ENCODE peak calls at places on chromosomes 13 and 19, in six cellular contexts. One of them, this sample, is unnamed.
A peak's percentile ranks its signal among the peaks of the same experiment; 100 is the strongest.

GRCh38 chr13:79837741-79838450 is 356.9 kb downstream of the NDFIP2 start:
- DNase-seq in endothelial cell: no peak
- DNase-seq in astrocyte: peak; percentile 81
- DNase-seq in T-helper 2 cell: no peak
- DNase-seq in stimulated activated CD4-positive, alpha-beta T cell treated with anti-CD3 and anti-CD28 coated beads, Interleukin-15, amount 100 ng/mL, for 1 hour: no peak
- DNase-seq in ELR: peak; percentile 77
- DNase-seq in this sample: no peak

GRCh38 chr13:66102864-66103263 is 1127.3 kb downstream of the PCDH9 start:
- DNase-seq in endothelial cell: no peak
- DNase-seq in stimulated activated CD4-positive, alpha-beta T cell treated with anti-CD3 and anti-CD28 coated beads, Interleukin-15, amount 100 ng/mL, for 1 hour: no peak
- DNase-seq in ELR: peak; percentile 27
- DNase-seq in astrocyte: no peak
- DNase-seq in T-helper 2 cell: no peak
- DNase-seq in this sample: no peak

GRCh38 chr13:25992076-25992475 is 59.7 kb downstream of the SHISA2 start:
- DNase-seq in ELR: no peak
- DNase-seq in astrocyte: peak; percentile 14
- DNase-seq in T-helper 2 cell: no peak
- DNase-seq in stimulated activated CD4-positive, alpha-beta T cell treated with anti-CD3 and anti-CD28 coated beads, Interleukin-15, amount 100 ng/mL, for 1 hour: no peak
- DNase-seq in endothelial cell: no peak
- DNase-seq in this sample: no peak

GRCh38 chr13:113143466-113144254 is 14.8 kb upstream of the PROZ start:
- DNase-seq in ELR: no peak
- DNase-seq in T-helper 2 cell: no peak
- DNase-seq in astrocyte: no peak
- DNase-seq in stimulated activated CD4-positive, alpha-beta T cell treated with anti-CD3 and anti-CD28 coated beads, Interleukin-15, amount 100 ng/mL, for 1 hour: no peak
- DNase-seq in endothelial cell: no peak
- DNase-seq in this sample: no peak

GRCh38 chr19:15506074-15506565 is 2.2 kb upstream of the CYP4F22 start:
- DNase-seq in astrocyte: no peak
- DNase-seq in T-helper 2 cell: no peak
- DNase-seq in stimulated activated CD4-positive, alpha-beta T cell treated with anti-CD3 and anti-CD28 coated beads, Interleukin-15, amount 100 ng/mL, for 1 hour: no peak
- DNase-seq in ELR: no peak
- DNase-seq in endothelial cell: no peak
- DNase-seq in this sample: no peak

GRCh38 chr13:49606747-49607648 is 21.3 kb upstream of the ARL11 start:
- DNase-seq in stimulated activated CD4-positive, alpha-beta T cell treated with anti-CD3 and anti-CD28 coated beads, Interleukin-15, amount 100 ng/mL, for 1 hour: peak; percentile 66
- DNase-seq in endothelial cell: peak; percentile 70
- DNase-seq in T-helper 2 cell: peak; percentile 64
- DNase-seq in ELR: peak; percentile 94
- DNase-seq in astrocyte: peak; percentile 77
- DNase-seq in this sample: peak; percentile 32

GRCh38 chr19:21749090-21749489 is 18.3 kb downstream of the ZNF100 start:
- DNase-seq in astrocyte: peak; percentile 60
- DNase-seq in ELR: peak; percentile 46
- DNase-seq in stimulated activated CD4-positive, alpha-beta T cell treated with anti-CD3 and anti-CD28 coated beads, Interleukin-15, amount 100 ng/mL, for 1 hour: no peak
- DNase-seq in endothelial cell: no peak
- DNase-seq in T-helper 2 cell: no peak
- DNase-seq in this sample: no peak

GRCh38 chr19:4781851-4782250 is 9.7 kb upstream of the FEM1A start:
- DNase-seq in stimulated activated CD4-positive, alpha-beta T cell treated with anti-CD3 and anti-CD28 coated beads, Interleukin-15, amount 100 ng/mL, for 1 hour: no peak
- DNase-seq in endothelial cell: no peak
- DNase-seq in ELR: no peak
- DNase-seq in T-helper 2 cell: no peak
- DNase-seq in astrocyte: no peak
- DNase-seq in this sample: no peak

GRCh38 chr19:52946322-52947310 is 16.1 kb downstream of the ZNF816 start:
- DNase-seq in astrocyte: no peak
- DNase-seq in endothelial cell: peak; percentile 73
- DNase-seq in ELR: peak; percentile 37
- DNase-seq in T-helper 2 cell: no peak
- DNase-seq in stimulated activated CD4-positive, alpha-beta T cell treated with anti-CD3 and anti-CD28 coated beads, Interleukin-15, amount 100 ng/mL, for 1 hour: no peak
- DNase-seq in this sample: no peak

GRCh38 chr19:17079710-17080440 is 4.3 kb downstream of the MYO9B start:
- DNase-seq in ELR: peak; percentile 99
- DNase-seq in endothelial cell: no peak
- DNase-seq in T-helper 2 cell: peak; percentile 70
- DNase-seq in stimulated activated CD4-positive, alpha-beta T cell treated with anti-CD3 and anti-CD28 coated beads, Interleukin-15, amount 100 ng/mL, for 1 hour: peak; percentile 51
- DNase-seq in astrocyte: peak; percentile 98
- DNase-seq in this sample: peak; percentile 49

GRCh38 chr19:38233740-38234251 is 9.8 kb upstream of the DPF1 start:
- DNase-seq in stimulated activated CD4-positive, alpha-beta T cell treated with anti-CD3 and anti-CD28 coated beads, Interleukin-15, amount 100 ng/mL, for 1 hour: peak; percentile 66
- DNase-seq in ELR: peak; percentile 79
- DNase-seq in astrocyte: no peak
- DNase-seq in endothelial cell: peak; percentile 92
- DNase-seq in T-helper 2 cell: peak; percentile 70
- DNase-seq in this sample: no peak

GRCh38 chr19:46533085-46534081 is 37.7 kb upstream of the PNMA8B start:
- DNase-seq in ELR: no peak
- DNase-seq in astrocyte: no peak
- DNase-seq in T-helper 2 cell: no peak
- DNase-seq in endothelial cell: no peak
- DNase-seq in stimulated activated CD4-positive, alpha-beta T cell treated with anti-CD3 and anti-CD28 coated beads, Interleukin-15, amount 100 ng/mL, for 1 hour: no peak
- DNase-seq in this sample: no peak

GRCh38 chr13:93080587-93080986 is 146.0 kb upstream of the GPC6 start:
- DNase-seq in T-helper 2 cell: no peak
- DNase-seq in endothelial cell: no peak
- DNase-seq in ELR: no peak
- DNase-seq in astrocyte: peak; percentile 90
- DNase-seq in stimulated activated CD4-positive, alpha-beta T cell treated with anti-CD3 and anti-CD28 coated beads, Interleukin-15, amount 100 ng/mL, for 1 hour: no peak
- DNase-seq in this sample: no peak

GRCh38 chr19:13267889-13268288 is 117.7 kb downstream of the IER2 start:
- DNase-seq in ELR: peak; percentile 17
- DNase-seq in T-helper 2 cell: no peak
- DNase-seq in endothelial cell: no peak
- DNase-seq in astrocyte: no peak
- DNase-seq in stimulated activated CD4-positive, alpha-beta T cell treated with anti-CD3 and anti-CD28 coated beads, Interleukin-15, amount 100 ng/mL, for 1 hour: no peak
- DNase-seq in this sample: no peak

GRCh38 chr13:99122171-99122570 is 78.5 kb upstream of the UBAC2 start:
- DNase-seq in astrocyte: no peak
- DNase-seq in T-helper 2 cell: no peak
- DNase-seq in stimulated activated CD4-positive, alpha-beta T cell treated with anti-CD3 and anti-CD28 coated beads, Interleukin-15, amount 100 ng/mL, for 1 hour: no peak
- DNase-seq in endothelial cell: no peak
- DNase-seq in ELR: no peak
- DNase-seq in this sample: no peak

GRCh38 chr19:39126593-39127187 is 1.1 kb downstream of the PAK4 start:
- DNase-seq in astrocyte: peak; percentile 24
- DNase-seq in ELR: peak; percentile 24
- DNase-seq in stimulated activated CD4-positive, alpha-beta T cell treated with anti-CD3 and anti-CD28 coated beads, Interleukin-15, amount 100 ng/mL, for 1 hour: no peak
- DNase-seq in endothelial cell: no peak
- DNase-seq in T-helper 2 cell: no peak
- DNase-seq in this sample: no peak

GRCh38 chr19:46759817-46760333 is 13.6 kb upstream of the STRN4 start:
- DNase-seq in ELR: no peak
- DNase-seq in stimulated activated CD4-positive, alpha-beta T cell treated with anti-CD3 and anti-CD28 coated beads, Interleukin-15, amount 100 ng/mL, for 1 hour: no peak
- DNase-seq in T-helper 2 cell: no peak
- DNase-seq in endothelial cell: no peak
- DNase-seq in astrocyte: peak; percentile 84
- DNase-seq in this sample: no peak

GRCh38 chr19:8569066-8569761 is 8.0 kb downstream of the MYO1F start:
- DNase-seq in astrocyte: peak; percentile 93
- DNase-seq in stimulated activated CD4-positive, alpha-beta T cell treated with anti-CD3 and anti-CD28 coated beads, Interleukin-15, amount 100 ng/mL, for 1 hour: no peak
- DNase-seq in ELR: peak; percentile 96
- DNase-seq in endothelial cell: no peak
- DNase-seq in T-helper 2 cell: peak; percentile 35
- DNase-seq in this sample: no peak